ENCODE peak calls at places on chromosomes 7 and 10, in nine cellular contexts. N is putamen; R is left cardiac atrium; Q is stimulated activated CD8-positive, alpha-beta memory T cell treated with anti-CD3 and anti-CD28 coated beads, Interleukin-15, amount 100 ng/mL, for 1 hour; B is Daoy; C is AG09309; W is mesendoderm; Y is DMS153; J is left ventricle myocardium superior. V is an unnamed sample.

GRCh38 chr10:99370993-99371392 is 41.8 kb downstream of the CNNM1 start:
- DNase-seq in N (no peak), R (no peak), Q (no peak), B (no peak), C (no peak), W (peak), Y (peak), J (no peak), V (no peak)

GRCh38 chr10:21823617-21824016 is 179.9 kb downstream of the DNAJC1 start:
- DNase-seq in N (no peak), R (no peak), Q (no peak), B (no peak), C (no peak), W (no peak), Y (no peak), J (no peak), V (no peak)

GRCh38 chr7:121041516-121042148 is 53.1 kb downstream of the CPED1 start:
- DNase-seq in N (no peak), R (no peak), Q (no peak), B (peak), C (no peak), W (peak), Y (peak), J (no peak), V (no peak)

GRCh38 chr7:141641876-141642275 is 60.1 kb downstream of the DENND11 start:
- DNase-seq in N (no peak), R (no peak), Q (no peak), B (peak), C (no peak), W (no peak), Y (no peak), J (no peak), V (no peak)

GRCh38 chr7:1874522-1875389 is 204.7 kb downstream of the ELFN1 start:
- DNase-seq in N (no peak), R (no peak), Q (no peak), B (no peak), C (no peak), W (no peak), Y (peak), J (no peak), V (no peak)

GRCh38 chr10:42940487-42941157 is 136.2 kb upstream of the RET start:
- DNase-seq in N (no peak), R (no peak), Q (no peak), B (no peak), C (no peak), W (no peak), Y (no peak), J (no peak), V (no peak)

GRCh38 chr7:135512135-135512887 is 2.4 kb upstream of the CNOT4 start:
- DNase-seq in N (peak), R (no peak), Q (no peak), B (peak), C (no peak), W (peak), Y (peak), J (no peak), V (peak)

GRCh38 chr7:11328309-11328708 is 354.6 kb downstream of the PHF14 start:
- DNase-seq in N (no peak), R (no peak), Q (no peak), B (no peak), C (no peak), W (peak), Y (no peak), J (no peak), V (no peak)

GRCh38 chr7:50409856-50410468 is 40.2 kb downstream of the FIGNL1 start:
- DNase-seq in N (no peak), R (no peak), Q (no peak), B (no peak), C (no peak), W (no peak), Y (no peak), J (no peak), V (peak)

GRCh38 chr7:111107576-111107975 is 16.6 kb downstream of the LRRN3 start:
- DNase-seq in N (no peak), R (no peak), Q (no peak), B (no peak), C (no peak), W (no peak), Y (no peak), J (no peak), V (no peak)

GRCh38 chr7:141003172-141004080 is 11.3 kb downstream of the MRPS33 start:
- DNase-seq in N (no peak), R (no peak), Q (no peak), B (no peak), C (no peak), W (no peak), Y (no peak), J (no peak), V (no peak)

GRCh38 chr10:95394161-95394880 is 103.5 kb upstream of the PDLIM1 start:
- DNase-seq in N (no peak), R (no peak), Q (no peak), B (peak), C (no peak), W (peak), Y (no peak), J (no peak), V (peak)

GRCh38 chr10:1369665-1370064 is 313.5 kb downstream of the WDR37 start:
- DNase-seq in N (no peak), R (no peak), Q (no peak), B (peak), C (no peak), W (no peak), Y (no peak), J (no peak), V (no peak)

GRCh38 chr7:104643587-104644217 is 315.3 kb downstream of the LHFPL3 start:
- DNase-seq in N (no peak), R (no peak), Q (no peak), B (peak), C (no peak), W (peak), Y (no peak), J (no peak), V (no peak)

GRCh38 chr7:112212516-112213036 is 6.1 kb downstream of the ZNF277 start:
- DNase-seq in N (no peak), R (no peak), Q (no peak), B (no peak), C (no peak), W (peak), Y (no peak), J (no peak), V (no peak)